ENCODE peak calls at places on chromosomes 11 and 22, in nine cellular contexts. P, K, T, H, C, L, D, A and O are unnamed samples.

GRCh38 chr11:126059238-126059761 is 3.4 kb downstream of the CDON start:
- DNase-seq in K (no peak), D (no peak), L (no peak), H (no peak), A (no peak), T (peak), C (no peak), P (no peak), O (no peak)

GRCh38 chr11:19939415-19939929 is 220.8 kb downstream of the DBX1 start:
- DNase-seq in P (no peak), L (no peak), K (no peak), A (no peak), T (no peak), H (no peak), D (no peak), C (no peak), O (no peak)

GRCh38 chr11:66969584-66970205 is 5.4 kb upstream of the C11orf86 start:
- DNase-seq in D (no peak), T (no peak), A (no peak), K (no peak), C (peak), P (no peak), H (peak), L (peak), O (no peak)

GRCh38 chr22:19169002-19169946 is 9.3 kb downstream of the SLC25A1 start:
- DNase-seq in K (no peak), P (no peak), A (no peak), L (no peak), T (no peak), C (no peak), H (no peak), D (no peak), O (no peak)

GRCh38 chr11:92979176-92979575 is 9.7 kb downstream of the MTNR1B start:
- DNase-seq in D (no peak), A (no peak), C (no peak), P (no peak), T (no peak), L (peak), K (no peak), H (no peak), O (no peak)

GRCh38 chr11:114090225-114090624 is 30.7 kb downstream of the ZBTB16 start:
- DNase-seq in C (no peak), K (no peak), A (no peak), H (no peak), P (no peak), D (no peak), L (no peak), T (no peak), O (no peak)

GRCh38 chr11:32792948-32793475 is 1.4 kb downstream of the CCDC73 start:
- DNase-seq in H (peak), D (no peak), A (no peak), C (peak), K (peak), P (peak), T (peak), L (peak), O (no peak)

GRCh38 chr11:113014262-113014661 is 53.0 kb downstream of the NCAM1 start:
- DNase-seq in T (no peak), P (no peak), H (no peak), L (peak), D (no peak), C (no peak), A (no peak), K (peak), O (no peak)

GRCh38 chr11:89182773-89183172 is 5.1 kb downstream of the TYR start:
- DNase-seq in L (peak), K (no peak), C (no peak), P (no peak), H (no peak), T (no peak), A (no peak), D (no peak), O (no peak)

GRCh38 chr11:128720522-128720985 is 26.7 kb downstream of the FLI1 start:
- DNase-seq in A (no peak), L (no peak), D (no peak), H (peak), C (no peak), K (peak), T (peak), P (no peak), O (no peak)

GRCh38 chr11:128290106-128290840 is 297.1 kb downstream of the ETS1 start:
- DNase-seq in K (peak), C (peak), T (peak), A (no peak), L (peak), H (peak), P (peak), D (no peak), O (no peak)

GRCh38 chr22:24819941-24820461 is 14.0 kb downstream of the SGSM1 start:
- DNase-seq in A (no peak), L (no peak), D (no peak), P (no peak), K (no peak), C (no peak), T (no peak), H (no peak), O (no peak)

GRCh38 chr11:4826425-4826824 is 5.3 kb downstream of the OR51F2 start:
- DNase-seq in P (no peak), H (peak), K (peak), A (no peak), T (no peak), L (no peak), C (no peak), D (no peak), O (no peak)

GRCh38 chr11:117807482-117808272 is 10.7 kb upstream of the DSCAML1 start:
- DNase-seq in L (peak), T (peak), D (no peak), K (peak), C (no peak), H (peak), P (peak), A (peak), O (no peak)

GRCh38 chr11:288328-289144 is at the start of gene PGGHG:
- DNase-seq in C (no peak), P (peak), D (no peak), K (peak), A (peak), H (no peak), T (peak), L (no peak), O (peak)

GRCh38 chr11:64245401-64245796 is 1.3 kb downstream of the PPP1R14B start:
- DNase-seq in H (no peak), A (no peak), L (no peak), D (no peak), P (peak), T (no peak), K (no peak), C (no peak), O (no peak)

GRCh38 chr11:73795925-73796632 is 8.4 kb downstream of the MRPL48 start:
- DNase-seq in L (no peak), A (no peak), C (no peak), K (no peak), D (no peak), P (no peak), H (no peak), T (peak), O (no peak)

GRCh38 chr11:10604340-10604748 is 35.9 kb upstream of the LYVE1 start:
- DNase-seq in D (no peak), L (peak), T (no peak), C (no peak), K (peak), H (no peak), P (peak), A (no peak), O (no peak)

GRCh38 chr22:44693756-44694155 is 8.2 kb upstream of the PRR5 start:
- DNase-seq in T (no peak), H (no peak), P (no peak), C (no peak), A (no peak), D (no peak), L (no peak), K (no peak), O (no peak)

GRCh38 chr11:1541474-1542204 is 30.4 kb downstream of the DUSP8 start:
- DNase-seq in C (no peak), H (no peak), T (no peak), K (no peak), D (no peak), A (no peak), P (no peak), L (no peak), O (no peak)

GRCh38 chr11:70522613-70523311 is 124.4 kb downstream of the CTTN start:
- DNase-seq in A (no peak), C (no peak), T (no peak), K (no peak), L (no peak), D (no peak), P (no peak), H (no peak), O (no peak)

GRCh38 chr11:32430586-32431357 is 4.6 kb downstream of the WT1 start:
- DNase-seq in P (no peak), D (peak), C (no peak), K (no peak), L (no peak), A (no peak), H (no peak), T (peak), O (no peak)

GRCh38 chr11:15201586-15201985 is 86.9 kb downstream of the INSC start:
- DNase-seq in D (no peak), C (no peak), P (no peak), L (no peak), T (no peak), A (no peak), K (no peak), H (no peak), O (no peak)

GRCh38 chr11:47215366-47215925 is 672 bp downstream of the DDB2 start:
- DNase-seq in T (no peak), P (no peak), H (no peak), K (no peak), L (peak), A (no peak), D (no peak), C (no peak), O (no peak)

GRCh38 chr22:22062306-22062793 is 79.8 kb upstream of the TOP3B start:
- DNase-seq in H (no peak), P (no peak), K (no peak), D (no peak), T (no peak), C (no peak), A (no peak), L (no peak), O (no peak)

GRCh38 chr11:87185228-87185627 is 147.5 kb downstream of the TMEM135 start:
- DNase-seq in A (no peak), C (no peak), K (no peak), D (no peak), L (no peak), H (no peak), P (no peak), T (no peak), O (no peak)

DNA sequence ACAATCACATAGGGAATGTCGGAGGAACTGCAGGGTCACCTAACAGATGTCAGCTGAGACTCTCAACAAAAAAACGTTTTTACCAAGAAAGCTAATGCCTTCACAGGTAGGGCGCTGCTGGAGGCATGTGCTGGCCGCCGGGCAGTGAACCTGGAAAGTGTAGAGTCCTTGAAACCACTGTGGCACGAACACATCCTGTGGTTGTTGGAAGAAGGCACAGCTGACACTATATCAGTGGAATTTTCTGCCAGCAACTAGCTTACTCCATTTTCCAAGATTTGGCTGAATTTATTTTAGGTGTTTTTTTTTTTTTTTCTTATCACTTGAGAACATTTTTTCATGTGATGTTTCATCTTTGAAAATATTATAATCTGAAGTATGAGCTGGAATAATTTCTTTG is 14.2 kb downstream of the TRMU start:
- DNase-seq in T (no peak), D (no peak), C (no peak), A (no peak), P (no peak), H (no peak), K (no peak), L (no peak), O (no peak)
- TF ChIP-seq CTCF in T (no peak), D (no peak), C (no peak), A (no peak), P (no peak), H (no peak), K (no peak), L (no peak), O (no peak)

GRCh38 chr11:6617315-6617781 is 1.9 kb downstream of the TPP1 start:
- DNase-seq in C (no peak), T (no peak), L (no peak), P (no peak), D (no peak), K (peak), H (no peak), A (no peak), O (no peak)

GRCh38 chr11:6621711-6622211 is 2.5 kb upstream of the TPP1 start:
- DNase-seq in P (no peak), C (no peak), H (no peak), K (no peak), T (no peak), L (no peak), D (no peak), A (no peak), O (no peak)

GRCh38 chr11:6616596-6617250 is 2.5 kb downstream of the TPP1 start:
- DNase-seq in P (no peak), D (no peak), H (no peak), K (no peak), C (no peak), L (no peak), A (no peak), T (no peak), O (no peak)

GRCh38 chr11:6618117-6619020 is 853 bp downstream of the TPP1 start:
- DNase-seq in D (no peak), K (peak), L (peak), H (peak), T (no peak), C (no peak), P (no peak), A (no peak), O (no peak)

DNA sequence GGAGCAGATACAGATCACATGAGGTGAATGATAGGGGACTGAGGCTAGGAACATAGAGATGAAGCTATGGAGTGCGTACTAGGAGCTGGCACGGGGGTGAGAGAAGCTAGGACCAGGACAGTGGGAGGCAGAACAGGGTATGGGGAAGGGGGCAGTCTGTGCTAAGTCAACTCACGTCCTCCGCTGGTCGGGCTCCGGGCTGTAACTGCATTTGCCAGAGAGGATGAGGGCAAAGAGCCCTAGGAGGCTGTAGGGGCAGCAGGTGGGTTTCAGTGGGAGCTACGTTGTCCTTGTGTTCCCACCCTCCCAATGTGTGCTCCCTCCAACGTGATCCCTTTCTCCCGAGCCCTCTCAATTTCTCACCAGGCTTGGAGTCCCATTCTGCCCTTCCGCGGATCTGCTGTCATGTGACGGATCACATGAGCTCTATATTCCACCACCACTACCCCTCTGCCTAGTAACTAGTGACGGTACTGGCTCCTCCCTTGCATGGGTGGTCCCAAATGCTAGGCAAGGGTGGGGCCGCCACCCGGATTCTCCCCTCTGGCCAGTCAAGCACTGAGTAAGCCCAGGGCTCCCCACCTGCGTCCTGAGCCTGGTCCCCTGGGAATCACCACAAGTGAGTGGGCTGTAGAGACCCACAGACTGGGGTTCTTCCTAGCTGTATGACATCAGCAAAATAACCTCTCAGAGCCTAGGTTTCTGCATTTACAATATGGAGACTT is at the start of gene TPP1:
- DNase-seq in L (peak), P (peak), D (peak), K (peak), T (peak), C (peak), A (peak), H (peak), O (peak)
- TF ChIP-seq CTCF in L (no peak), P (no peak), D (no peak), K (no peak), T (no peak), C (no peak), A (no peak), H (no peak), O (no peak)

GRCh38 chr22:38700789-38701628 is at the start of gene JOSD1:
- DNase-seq in C (no peak), T (peak), K (peak), H (peak), A (peak), L (peak), D (peak), P (peak), O (peak)
- TF ChIP-seq CTCF in C (no peak), T (no peak), K (no peak), H (no peak), A (no peak), L (no peak), D (no peak), P (no peak), O (no peak)

GRCh38 chr22:49582171-49582570 is 245.5 kb downstream of the BRD1 start:
- DNase-seq in T (no peak), A (no peak), D (peak), K (no peak), P (no peak), H (no peak), C (no peak), L (no peak), O (no peak)
- TF ChIP-seq CTCF in T (no peak), A (no peak), D (no peak), K (peak), P (no peak), H (no peak), C (no peak), L (no peak), O (no peak)

GRCh38 chr22:28115426-28115825 is 196.4 kb upstream of the PITPNB start:
- DNase-seq in D (no peak), P (no peak), L (no peak), H (no peak), A (no peak), T (no peak), K (no peak), C (no peak), O (no peak)

GRCh38 chr22:28111501-28111900 is 192.4 kb upstream of the PITPNB start:
- DNase-seq in K (no peak), L (no peak), A (no peak), D (no peak), H (no peak), P (no peak), T (no peak), C (no peak), O (no peak)

GRCh38 chr22:28112130-28112529 is 193.1 kb upstream of the PITPNB start:
- DNase-seq in C (no peak), T (no peak), A (no peak), D (no peak), K (no peak), H (no peak), L (no peak), P (no peak), O (no peak)

GRCh38 chr22:28116261-28116673 is 197.2 kb upstream of the PITPNB start:
- DNase-seq in C (peak), P (peak), K (no peak), H (peak), A (no peak), T (no peak), D (no peak), L (peak), O (no peak)

GRCh38 chr22:28112548-28113043 is 193.5 kb upstream of the PITPNB start:
- DNase-seq in P (peak), L (peak), T (no peak), H (peak), C (no peak), D (no peak), K (peak), A (no peak), O (no peak)
- TF ChIP-seq CTCF in P (peak), L (peak), T (peak), H (peak), C (peak), D (peak), K (peak), A (no peak), O (peak)

GRCh38 chr11:13251961-13252360 is 25.6 kb upstream of the BMAL1 start:
- DNase-seq in L (no peak), D (no peak), A (no peak), K (no peak), H (no peak), P (no peak), C (no peak), T (no peak), O (no peak)

GRCh38 chr11:13249177-13249576 is 28.4 kb upstream of the BMAL1 start:
- DNase-seq in K (no peak), L (no peak), D (no peak), C (no peak), H (no peak), P (no peak), T (no peak), A (no peak), O (no peak)

GRCh38 chr11:13247606-13248320 is 29.8 kb upstream of the BMAL1 start:
- DNase-seq in A (no peak), H (no peak), D (no peak), C (no peak), L (no peak), T (no peak), P (no peak), K (no peak), O (no peak)

GRCh38 chr11:13249992-13250391 is 27.6 kb upstream of the BMAL1 start:
- DNase-seq in K (no peak), H (no peak), T (peak), A (no peak), P (no peak), C (no peak), D (no peak), L (peak), O (no peak)
- TF ChIP-seq CTCF in K (no peak), H (peak), T (no peak), A (no peak), P (peak), C (peak), D (peak), L (no peak), O (no peak)

GRCh38 chr11:119307219-119307618 is 9.7 kb downstream of the MCAM start:
- DNase-seq in A (no peak), L (peak), K (peak), H (no peak), D (no peak), C (no peak), P (no peak), T (no peak), O (no peak)
- TF ChIP-seq CTCF in A (no peak), L (no peak), K (no peak), H (peak), D (no peak), C (peak), P (peak), T (no peak), O (no peak)

DNA sequence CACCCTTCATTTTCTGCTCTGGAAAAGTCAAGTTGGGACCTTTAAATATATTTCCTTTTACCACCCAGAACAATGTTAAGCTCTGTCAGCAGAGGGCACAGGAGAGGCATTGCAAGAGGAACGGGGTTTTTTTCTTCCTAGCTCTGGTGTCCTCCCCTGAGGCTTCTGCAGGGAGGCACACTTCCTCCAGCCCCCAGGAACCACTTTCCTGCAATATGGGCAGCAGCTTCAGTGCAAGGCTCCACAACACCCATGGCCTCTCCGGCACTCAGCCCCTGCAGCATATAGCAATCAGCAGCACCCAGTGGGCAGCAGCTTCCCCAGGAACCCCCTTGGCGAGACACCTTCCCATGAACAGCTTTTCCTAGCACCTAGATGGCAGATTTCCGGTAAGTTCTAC is 101.4 kb downstream of the SYT9 start:
- DNase-seq in L (no peak), T (peak), A (no peak), C (no peak), H (peak), K (peak), P (no peak), D (no peak), O (no peak)
- TF ChIP-seq CTCF in L (peak), T (peak), A (no peak), C (peak), H (peak), K (peak), P (peak), D (peak), O (peak)

GRCh38 chr11:61007971-61008896 is 36.8 kb downstream of the CD6 start:
- DNase-seq in C (no peak), H (no peak), T (peak), D (no peak), K (no peak), L (no peak), P (no peak), A (no peak), O (no peak)

GRCh38 chr11:61011239-61011870 is 39.9 kb downstream of the CD6 start:
- DNase-seq in P (no peak), T (no peak), K (no peak), C (no peak), A (no peak), H (no peak), D (no peak), L (no peak), O (no peak)

GRCh38 chr11:61008971-61009370 is 37.5 kb downstream of the CD6 start:
- DNase-seq in L (no peak), C (no peak), K (no peak), A (no peak), T (no peak), P (no peak), D (no peak), H (no peak), O (no peak)

GRCh38 chr11:61010466-61011238 is 39.2 kb downstream of the CD6 start:
- DNase-seq in A (no peak), H (no peak), L (no peak), P (no peak), C (no peak), D (no peak), K (no peak), T (no peak), O (no peak)

GRCh38 chr11:61009392-61010275 is 38.2 kb downstream of the CD6 start:
- DNase-seq in P (no peak), C (no peak), K (no peak), D (no peak), H (no peak), T (no peak), L (no peak), A (no peak), O (no peak)
- TF ChIP-seq CTCF in P (no peak), C (no peak), K (no peak), D (no peak), H (no peak), T (no peak), L (no peak), A (no peak), O (no peak)